ENCODE peak calls at places on chromosomes 1 and 21, in four cellular contexts. X is HepG2, S is GM12878, Z is K562. D is an unnamed sample.

GRCh38 chr1:238199325-238199724 is 308.6 kb upstream of the ZP4 start:
- DNase-seq in X (no peak), Z (no peak), S (no peak), D (no peak)

GRCh38 chr1:204318324-204318723 is 41.4 kb downstream of the PLEKHA6 start:
- DNase-seq in Z (no peak), X (no peak), S (no peak), D (no peak)

GRCh38 chr1:197577580-197577979 is 197.7 kb downstream of the DENND1B start:
- DNase-seq in X (no peak), S (no peak), Z (no peak), D (no peak)

GRCh38 chr1:245348626-245349025 is 193.8 kb downstream of the KIF26B start:
- DNase-seq in Z (no peak), S (no peak), X (no peak), D (no peak)

GRCh38 chr1:13930151-13930550 is 230.2 kb downstream of the PRDM2 start:
- DNase-seq in X (peak), S (no peak), Z (peak), D (peak)

GRCh38 chr1:234139966-234140365 is 233.3 kb upstream of the COA6 start:
- DNase-seq in X (peak), S (no peak), Z (no peak), D (no peak)

GRCh38 chr21:14711287-14711686 is 165.2 kb upstream of the SAMSN1 start:
- DNase-seq in X (no peak), S (no peak), Z (no peak), D (no peak)

GRCh38 chr1:89949991-89950624 is 44.8 kb upstream of the ZNF326 start:
- DNase-seq in Z (no peak), S (no peak), X (peak), D (no peak)

GRCh38 chr1:35568975-35569395 is 4.1 kb upstream of the TFAP2E start:
- DNase-seq in S (no peak), X (peak), Z (peak), D (peak)

GRCh38 chr1:119988316-119989067 is 81.0 kb downstream of the NOTCH2 start:
- DNase-seq in Z (no peak), X (no peak), S (no peak), D (no peak)

GRCh38 chr1:205326812-205327466 is 5.4 kb upstream of the NUAK2 start:
- DNase-seq in X (no peak), Z (no peak), S (no peak), D (no peak)

GRCh38 chr1:214259353-214259982 is 21.5 kb upstream of the SMYD2 start:
- DNase-seq in X (no peak), S (no peak), Z (no peak), D (no peak)

GRCh38 chr1:228413241-228414010 is 3.2 kb downstream of the TRIM17 start:
- DNase-seq in S (no peak), X (no peak), Z (no peak), D (no peak)

GRCh38 chr1:205688171-205688570 is 7.9 kb upstream of the SLC45A3 start:
- DNase-seq in S (no peak), Z (no peak), X (no peak), D (no peak)

GRCh38 chr1:219689774-219690173 is 76.9 kb upstream of the ZC3H11B start:
- DNase-seq in X (no peak), Z (no peak), S (no peak), D (no peak)

GRCh38 chr1:31765516-31765915 is 1.4 kb upstream of the ADGRB2 start:
- DNase-seq in S (no peak), Z (no peak), X (no peak), D (no peak)

GRCh38 chr1:33228935-33229487 is 27.3 kb upstream of the ZNF362 start:
- DNase-seq in S (no peak), Z (no peak), X (no peak), D (no peak)

GRCh38 chr1:186404454-186405051 is 28.9 kb downstream of the ODR4 start:
- DNase-seq in Z (peak), S (no peak), X (peak), D (peak)

GRCh38 chr1:5525597-5526384 is 466.4 kb downstream of the NPHP4 start:
- DNase-seq in S (no peak), X (no peak), Z (no peak), D (no peak)

GRCh38 chr1:26220199-26220912 is 13.6 kb upstream of the CEP85 start:
- DNase-seq in S (no peak), Z (no peak), X (no peak), D (no peak)

GRCh38 chr1:63615809-63616420 is 22.7 kb downstream of the PGM1 start:
- DNase-seq in Z (peak), S (peak), X (peak), D (peak)

GRCh38 chr1:230498704-230499103 is 72.6 kb upstream of the PGBD5 start:
- DNase-seq in S (no peak), Z (no peak), X (no peak), D (no peak)

GRCh38 chr1:36199934-36200741 is 24.1 kb upstream of the THRAP3 start:
- DNase-seq in X (no peak), S (no peak), Z (no peak), D (no peak)

GRCh38 chr1:197521118-197521739 is 253.2 kb downstream of the CRB1 start:
- DNase-seq in X (peak), Z (peak), S (no peak), D (peak)

GRCh38 chr1:165408518-165408917 is 36.4 kb downstream of the RXRG start:
- DNase-seq in X (peak), Z (peak), S (no peak), D (peak)

GRCh38 chr1:162276493-162276892 is 100.2 kb downstream of the SPATA46 start:
- DNase-seq in S (no peak), X (peak), Z (no peak), D (peak)

GRCh38 chr1:26161408-26162219 is 2.7 kb downstream of the FAM110D start:
- DNase-seq in X (no peak), Z (peak), S (no peak), D (peak)

GRCh38 chr1:51220548-51220947 is 15.5 kb upstream of the RNF11 start:
- DNase-seq in X (no peak), Z (no peak), S (no peak), D (no peak)
- TF ChIP-seq NFIC in X (no peak), Z (no peak), S (no peak), D (no peak)

GRCh38 chr1:28642056-28642846 is 616 bp downstream of the TAF12 start:
- DNase-seq in X (no peak), S (no peak), Z (no peak), D (no peak)
- TF ChIP-seq NFIC in X (no peak), S (no peak), Z (peak), D (no peak)

DNA sequence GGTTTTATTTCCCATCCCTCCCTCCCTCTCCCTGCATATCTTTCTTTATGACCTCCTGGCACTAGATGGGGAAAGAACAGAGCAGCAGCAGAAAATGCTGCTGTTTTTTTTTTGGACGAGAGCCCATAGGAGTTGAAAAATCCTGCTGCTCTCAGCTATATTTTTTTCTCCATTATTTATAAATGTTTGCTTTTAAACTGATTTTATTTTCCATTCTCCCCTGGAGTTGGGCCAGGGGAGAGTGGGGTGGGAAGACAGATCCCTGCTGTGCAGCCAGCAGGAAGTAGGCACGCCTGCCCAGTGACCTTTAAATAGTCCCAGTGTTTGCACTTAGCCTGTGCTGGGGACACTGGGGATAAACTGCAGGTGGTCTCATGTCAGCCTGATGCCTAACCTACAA is 17.4 kb downstream of the SFT2D2 start:
- DNase-seq in S (no peak), X (no peak), Z (no peak), D (no peak)
- TF ChIP-seq NFIC in S (no peak), X (no peak), Z (no peak), D (no peak)

DNA sequence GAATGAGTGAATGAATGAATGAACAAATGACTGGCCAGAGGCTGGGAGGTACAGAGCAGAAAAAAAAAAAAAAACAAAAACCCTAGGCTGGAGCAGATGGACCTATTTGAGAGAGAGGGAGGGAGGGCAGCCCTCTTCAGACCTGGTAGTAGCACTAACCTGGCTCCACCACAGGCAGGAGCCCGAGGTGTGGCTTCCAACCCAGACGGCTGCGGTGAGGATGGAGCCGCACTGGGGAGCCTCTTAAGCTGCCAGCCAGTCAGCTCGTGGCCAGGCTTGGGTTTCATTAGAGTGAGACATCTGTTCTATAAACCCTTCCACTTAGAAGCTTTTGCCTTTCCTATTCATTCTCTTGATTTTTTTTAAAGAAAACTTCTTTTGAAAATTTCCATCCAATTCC is 16.8 kb downstream of the LGR6 start:
- DNase-seq in Z (no peak), S (no peak), X (no peak), D (no peak)
- TF ChIP-seq NFIC in Z (no peak), S (no peak), X (no peak), D (no peak)

GRCh38 chr1:247294282-247294681 is 37.4 kb downstream of the ZNF496 start:
- DNase-seq in S (no peak), Z (peak), X (no peak), D (no peak)
- TF ChIP-seq NFIC in S (no peak), Z (no peak), X (no peak), D (no peak)

GRCh38 chr1:23848673-23849616 is 19.1 kb downstream of the FUCA1 start:
- DNase-seq in S (no peak), X (no peak), Z (no peak), D (no peak)
- TF ChIP-seq NFIC in S (no peak), X (no peak), Z (no peak), D (no peak)

GRCh38 chr1:67586596-67586995 is 98.4 kb upstream of the GADD45A start:
- DNase-seq in Z (no peak), X (no peak), S (no peak), D (no peak)

GRCh38 chr1:67589519-67590233 is 95.3 kb upstream of the GADD45A start:
- DNase-seq in Z (peak), S (no peak), X (no peak), D (no peak)

GRCh38 chr1:67584938-67585337 is 100.1 kb upstream of the GADD45A start:
- DNase-seq in X (no peak), Z (no peak), S (no peak), D (no peak)

GRCh38 chr1:67590329-67590728 is 94.7 kb upstream of the GADD45A start:
- DNase-seq in S (no peak), X (no peak), Z (no peak), D (no peak)

GRCh38 chr1:67588186-67588865 is 96.7 kb upstream of the GADD45A start:
- DNase-seq in S (no peak), X (no peak), Z (no peak), D (no peak)
- TF ChIP-seq NFIC in S (no peak), X (no peak), Z (no peak), D (no peak)

GRCh38 chr1:155003766-155004351 is 1.3 kb downstream of the ZBTB7B start:
- DNase-seq in S (no peak), Z (peak), X (peak), D (peak)
- TF ChIP-seq NFIC in S (no peak), Z (no peak), X (no peak), D (no peak)

DNA sequence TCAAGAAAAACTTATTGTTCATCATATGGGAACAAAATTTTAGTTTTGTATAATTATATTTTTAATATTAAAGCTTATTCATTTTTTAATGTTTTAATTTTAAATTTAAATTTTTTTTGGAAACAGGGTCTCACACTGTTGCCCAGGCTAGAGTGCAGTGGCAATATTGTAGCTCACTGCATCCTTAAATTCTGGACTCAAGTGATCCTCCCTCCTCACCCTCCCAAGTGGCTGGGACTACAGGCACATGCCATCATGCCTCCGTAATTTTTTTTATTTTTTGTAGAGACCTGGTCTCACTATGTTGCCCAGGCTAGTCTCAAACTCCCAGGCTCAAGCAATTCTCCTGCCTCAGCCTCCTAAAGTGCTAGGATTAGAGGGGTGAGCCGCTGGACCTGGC is 20.2 kb upstream of the FAM76A start:
- DNase-seq in S (no peak), X (no peak), Z (no peak), D (no peak)
- TF ChIP-seq NFIC in S (no peak), X (no peak), Z (no peak), D (no peak)

DNA sequence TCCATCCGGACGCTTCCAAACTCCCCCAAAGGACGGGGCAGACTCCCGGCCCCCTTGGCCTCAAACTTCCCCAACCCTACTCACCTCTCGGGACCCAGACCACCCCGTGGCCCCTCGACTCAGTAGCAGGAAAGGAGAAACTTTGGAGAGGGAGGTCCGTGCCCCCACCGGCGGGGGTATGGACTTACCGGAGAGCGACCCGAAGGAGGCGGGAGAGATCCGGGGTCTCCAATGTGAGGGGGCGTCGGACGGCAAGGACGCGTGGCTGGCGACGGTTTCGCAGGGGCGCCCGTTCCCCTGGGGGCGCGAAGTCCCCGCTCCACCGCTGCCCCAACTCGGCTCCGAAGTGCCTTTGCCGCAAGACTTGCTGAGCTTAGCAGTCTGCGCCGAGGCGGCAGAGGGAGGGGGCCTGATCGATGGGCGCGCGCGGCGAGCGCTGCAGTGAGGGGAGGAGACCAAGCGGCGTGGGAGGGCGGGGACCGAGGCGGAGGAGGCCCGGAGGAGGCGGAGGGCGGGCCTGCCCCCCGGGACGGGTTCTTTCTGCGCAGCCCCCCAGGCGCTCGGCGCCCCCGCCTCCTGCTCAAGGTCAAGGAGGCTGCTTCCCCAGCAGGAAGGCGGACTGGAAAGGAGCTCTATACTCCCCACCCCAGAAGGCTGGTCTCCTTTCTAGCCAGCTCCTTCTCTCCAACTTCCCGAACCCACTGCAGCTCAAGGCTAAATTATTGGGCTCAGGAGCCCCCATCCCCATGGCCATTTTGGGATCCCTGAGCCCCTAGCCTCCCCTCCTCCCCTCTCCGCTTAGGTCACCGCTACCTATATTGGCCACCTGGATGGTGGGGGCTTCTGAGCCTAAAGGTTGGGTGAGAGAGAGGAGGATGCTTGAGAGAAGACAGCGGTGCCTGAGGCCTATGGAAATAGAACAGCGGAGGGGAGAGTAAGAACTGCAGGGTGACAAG is at the start of gene SYT2:
- DNase-seq in Z (peak), X (no peak), S (no peak), D (peak)
- TF ChIP-seq NFIC in Z (no peak), X (no peak), S (no peak), D (no peak)